ENCODE peak calls at places on chromosomes 13 and 19, in nine cellular contexts. One of them, this sample, is unnamed.

GRCh38 chr19:19595171-19595701 is 23.3 kb downstream of the PBX4 start:
- DNase-seq in fibroblast of lung: no peak
- DNase-seq in neural progenitor cell: no peak
- DNase-seq in HCT116: no peak
- DNase-seq in H1: no peak
- DNase-seq in astrocyte: no peak
- DNase-seq in PC-9: peak; percentile 70
- DNase-seq in GM23248: peak; percentile 62
- DNase-seq in DND-41: no peak
- DNase-seq in this sample: no peak

GRCh38 chr19:16794456-16794855 is 34.7 kb upstream of the SIN3B start:
- DNase-seq in fibroblast of lung: no peak
- DNase-seq in neural progenitor cell: no peak
- DNase-seq in HCT116: no peak
- DNase-seq in H1: no peak
- DNase-seq in astrocyte: no peak
- DNase-seq in PC-9: no peak
- DNase-seq in GM23248: no peak
- DNase-seq in DND-41: no peak
- DNase-seq in this sample: no peak

GRCh38 chr13:98251708-98252107 is 74.6 kb upstream of the RNF113B start:
- DNase-seq in fibroblast of lung: no peak
- DNase-seq in neural progenitor cell: no peak
- DNase-seq in HCT116: no peak
- DNase-seq in H1: no peak
- DNase-seq in astrocyte: no peak
- DNase-seq in PC-9: no peak
- DNase-seq in GM23248: no peak
- DNase-seq in DND-41: no peak
- DNase-seq in this sample: no peak

GRCh38 chr19:48553676-48554384 is 1.9 kb downstream of the SULT2B1 start:
- DNase-seq in fibroblast of lung: peak; percentile 60
- DNase-seq in neural progenitor cell: peak; percentile 48
- DNase-seq in HCT116: no peak
- DNase-seq in H1: no peak
- DNase-seq in astrocyte: peak; percentile 39
- DNase-seq in PC-9: peak; percentile 85
- DNase-seq in GM23248: peak; percentile 79
- DNase-seq in DND-41: no peak
- DNase-seq in this sample: peak; percentile 38

GRCh38 chr13:109275848-109276247 is 510.5 kb downstream of the IRS2 start:
- DNase-seq in fibroblast of lung: peak; percentile 48
- DNase-seq in neural progenitor cell: peak; percentile 60
- DNase-seq in HCT116: no peak
- DNase-seq in H1: no peak
- DNase-seq in astrocyte: no peak
- DNase-seq in PC-9: no peak
- DNase-seq in GM23248: peak; percentile 33
- DNase-seq in DND-41: no peak
- DNase-seq in this sample: no peak

GRCh38 chr19:2166741-2167738 is 3.3 kb downstream of the DOT1L start:
- DNase-seq in fibroblast of lung: peak; percentile 78
- DNase-seq in neural progenitor cell: no peak
- DNase-seq in HCT116: no peak
- DNase-seq in H1: no peak
- DNase-seq in astrocyte: peak; percentile 62
- DNase-seq in PC-9: peak; percentile 34
- DNase-seq in GM23248: peak; percentile 92
- DNase-seq in DND-41: no peak
- DNase-seq in this sample: peak; percentile 82

GRCh38 chr13:113474179-113474578 is 16.3 kb downstream of the DCUN1D2 start:
- DNase-seq in fibroblast of lung: no peak
- DNase-seq in neural progenitor cell: no peak
- DNase-seq in HCT116: no peak
- DNase-seq in H1: no peak
- DNase-seq in astrocyte: no peak
- DNase-seq in PC-9: no peak
- DNase-seq in GM23248: peak; percentile 23
- DNase-seq in DND-41: no peak
- DNase-seq in this sample: no peak

GRCh38 chr19:5578094-5578846 is 10.5 kb upstream of the TINCR start:
- DNase-seq in fibroblast of lung: no peak
- DNase-seq in neural progenitor cell: peak; percentile 85
- DNase-seq in HCT116: no peak
- DNase-seq in H1: peak; percentile 93
- DNase-seq in astrocyte: no peak
- DNase-seq in PC-9: peak; percentile 59
- DNase-seq in GM23248: peak; percentile 71
- DNase-seq in DND-41: peak; percentile 79
- DNase-seq in this sample: peak; percentile 38

GRCh38 chr13:39530996-39531395 is 72.0 kb downstream of the LHFPL6 start:
- DNase-seq in fibroblast of lung: peak; percentile 19
- DNase-seq in neural progenitor cell: no peak
- DNase-seq in HCT116: no peak
- DNase-seq in H1: no peak
- DNase-seq in astrocyte: no peak
- DNase-seq in PC-9: no peak
- DNase-seq in GM23248: peak; percentile 53
- DNase-seq in DND-41: no peak
- DNase-seq in this sample: no peak

GRCh38 chr19:33705090-33705847 is 83.5 kb downstream of the CHST8 start:
- DNase-seq in fibroblast of lung: no peak
- DNase-seq in neural progenitor cell: peak; percentile 36
- DNase-seq in HCT116: no peak
- DNase-seq in H1: no peak
- DNase-seq in astrocyte: no peak
- DNase-seq in PC-9: no peak
- DNase-seq in GM23248: no peak
- DNase-seq in DND-41: no peak
- DNase-seq in this sample: no peak

DNA sequence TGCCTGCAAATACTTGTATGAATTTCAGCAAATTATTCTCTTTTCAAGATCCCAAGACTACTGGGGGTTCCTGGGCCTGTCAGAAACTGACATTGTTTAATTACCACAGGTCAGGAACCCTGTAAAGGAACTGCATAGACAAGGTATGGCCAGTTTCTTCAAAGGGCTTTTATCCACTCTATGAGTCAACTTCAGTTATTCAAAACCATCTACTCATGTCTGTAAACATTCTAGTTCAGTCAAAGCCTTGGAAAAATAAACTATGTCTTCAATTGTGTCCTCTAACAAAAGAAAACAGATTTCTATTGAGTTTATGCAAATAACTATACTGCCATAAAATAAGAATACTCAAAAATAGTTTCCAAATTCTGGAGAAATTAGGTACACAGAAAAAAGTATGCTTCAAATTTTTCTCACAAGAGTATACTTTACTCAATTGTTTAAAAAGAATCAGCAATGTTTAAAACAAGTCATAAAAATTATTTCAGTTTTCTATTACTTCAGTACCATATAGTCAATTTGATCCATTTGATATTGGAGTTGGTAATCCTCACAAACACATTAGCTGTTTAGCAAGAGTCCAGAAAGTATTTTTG is 486.4 kb upstream of the PCDH20 start:
- DNase-seq in fibroblast of lung: no peak
- DNase-seq in neural progenitor cell: no peak
- DNase-seq in HCT116: no peak
- DNase-seq in H1: no peak
- DNase-seq in astrocyte: no peak
- DNase-seq in PC-9: no peak
- DNase-seq in GM23248: no peak
- DNase-seq in DND-41: no peak
- DNase-seq in this sample: no peak
- H2AFZ ChIP-seq in fibroblast of lung: no peak overlapping the region
- H2AFZ ChIP-seq in neural progenitor cell: no peak overlapping the region
- H2AFZ ChIP-seq in HCT116: no peak overlapping the region
- H2AFZ ChIP-seq in H1: no peak overlapping the region
- H2AFZ ChIP-seq in astrocyte: no peak overlapping the region
- H2AFZ ChIP-seq in PC-9: no peak overlapping the region
- H2AFZ ChIP-seq in GM23248: no peak overlapping the region
- H2AFZ ChIP-seq in DND-41: no peak overlapping the region
- H2AFZ ChIP-seq in this sample: no peak overlapping the region

DNA sequence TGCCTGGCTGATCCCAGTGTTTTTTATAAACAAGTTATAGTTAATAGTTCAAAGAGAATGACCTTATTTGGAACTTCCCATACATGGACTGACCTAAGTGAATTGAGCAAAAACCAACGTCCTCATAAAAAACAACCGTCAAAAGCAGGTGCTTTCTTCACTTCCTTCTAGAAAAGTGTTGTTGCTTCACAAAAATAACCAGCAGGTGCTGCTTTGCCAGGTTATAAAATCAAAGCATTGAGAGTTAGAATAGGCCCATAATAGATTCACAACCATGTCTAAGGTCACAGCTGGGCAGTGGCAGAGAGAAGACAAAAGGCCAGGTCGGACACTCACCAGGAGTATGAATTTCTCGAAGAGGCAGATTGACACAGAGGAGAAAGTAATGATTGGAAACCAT is 9.5 kb downstream of the RUBCNL start:
- DNase-seq in fibroblast of lung: no peak
- DNase-seq in neural progenitor cell: no peak
- DNase-seq in HCT116: no peak
- DNase-seq in H1: no peak
- DNase-seq in astrocyte: no peak
- DNase-seq in PC-9: no peak
- DNase-seq in GM23248: no peak
- DNase-seq in DND-41: no peak
- DNase-seq in this sample: no peak
- H3K27ac ChIP-seq in fibroblast of lung: no peak overlapping the region
- H3K27ac ChIP-seq in neural progenitor cell: no peak overlapping the region
- H3K27ac ChIP-seq in HCT116: no peak overlapping the region
- H3K27ac ChIP-seq in H1: no peak overlapping the region
- H3K27ac ChIP-seq in astrocyte: no peak overlapping the region
- H3K27ac ChIP-seq in PC-9: no peak overlapping the region
- H3K27ac ChIP-seq in GM23248: no peak overlapping the region
- H3K27ac ChIP-seq in DND-41: no peak overlapping the region
- H3K27ac ChIP-seq in this sample: no peak overlapping the region

GRCh38 chr19:30252214-30252613 is 120.0 kb upstream of the ZNF536 start:
- DNase-seq in fibroblast of lung: no peak
- DNase-seq in neural progenitor cell: no peak
- DNase-seq in HCT116: no peak
- DNase-seq in H1: no peak
- DNase-seq in astrocyte: no peak
- DNase-seq in PC-9: no peak
- DNase-seq in GM23248: no peak
- DNase-seq in DND-41: no peak
- DNase-seq in this sample: no peak

GRCh38 chr19:30255783-30256509 is 116.2 kb upstream of the ZNF536 start:
- DNase-seq in fibroblast of lung: no peak
- DNase-seq in neural progenitor cell: peak; percentile 68
- DNase-seq in HCT116: no peak
- DNase-seq in H1: no peak
- DNase-seq in astrocyte: no peak
- DNase-seq in PC-9: no peak
- DNase-seq in GM23248: no peak
- DNase-seq in DND-41: no peak
- DNase-seq in this sample: no peak

GRCh38 chr19:30254789-30255188 is 117.4 kb upstream of the ZNF536 start:
- DNase-seq in fibroblast of lung: no peak
- DNase-seq in neural progenitor cell: no peak
- DNase-seq in HCT116: no peak
- DNase-seq in H1: no peak
- DNase-seq in astrocyte: no peak
- DNase-seq in PC-9: no peak
- DNase-seq in GM23248: no peak
- DNase-seq in DND-41: no peak
- DNase-seq in this sample: no peak

GRCh38 chr19:30254214-30254613 is 118.0 kb upstream of the ZNF536 start:
- DNase-seq in fibroblast of lung: no peak
- DNase-seq in neural progenitor cell: no peak
- DNase-seq in HCT116: no peak
- DNase-seq in H1: no peak
- DNase-seq in astrocyte: no peak
- DNase-seq in PC-9: no peak
- DNase-seq in GM23248: peak; percentile 16
- DNase-seq in DND-41: no peak
- DNase-seq in this sample: no peak

DNA sequence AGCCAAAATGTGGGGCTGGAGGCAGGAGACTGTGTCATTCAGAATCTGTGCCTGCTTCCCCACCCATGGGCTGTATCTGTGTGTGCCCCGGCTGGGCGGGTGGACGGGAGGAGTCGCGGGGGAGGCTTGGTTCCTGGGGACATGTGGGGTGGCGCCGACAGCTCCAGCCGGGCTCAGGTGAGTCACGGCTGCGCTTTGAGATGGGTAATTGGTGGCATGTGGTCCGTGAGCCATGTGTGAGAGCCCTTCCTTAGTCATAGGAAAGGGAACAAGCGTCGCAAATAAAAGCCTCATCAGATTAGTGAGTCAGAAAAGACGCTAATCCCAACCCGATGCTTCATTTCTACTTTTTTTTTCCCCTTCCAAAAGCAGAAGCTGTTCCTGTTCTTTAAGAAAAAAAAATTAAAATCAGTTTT is 118.6 kb upstream of the ZNF536 start:
- DNase-seq in fibroblast of lung: no peak
- DNase-seq in neural progenitor cell: peak; percentile 42
- DNase-seq in HCT116: no peak
- DNase-seq in H1: no peak
- DNase-seq in astrocyte: no peak
- DNase-seq in PC-9: no peak
- DNase-seq in GM23248: peak; percentile 95
- DNase-seq in DND-41: no peak
- DNase-seq in this sample: no peak
- TF ChIP-seq EZH2 in fibroblast of lung: no peak
- TF ChIP-seq EZH2 in neural progenitor cell: no peak
- TF ChIP-seq EZH2 in HCT116: peak; percentile 84
- TF ChIP-seq EZH2 in H1: no peak
- TF ChIP-seq EZH2 in astrocyte: no peak
- TF ChIP-seq EZH2 in PC-9: no peak
- TF ChIP-seq EZH2 in GM23248: no peak
- TF ChIP-seq EZH2 in DND-41: no peak
- TF ChIP-seq EZH2 in this sample: no peak

DNA sequence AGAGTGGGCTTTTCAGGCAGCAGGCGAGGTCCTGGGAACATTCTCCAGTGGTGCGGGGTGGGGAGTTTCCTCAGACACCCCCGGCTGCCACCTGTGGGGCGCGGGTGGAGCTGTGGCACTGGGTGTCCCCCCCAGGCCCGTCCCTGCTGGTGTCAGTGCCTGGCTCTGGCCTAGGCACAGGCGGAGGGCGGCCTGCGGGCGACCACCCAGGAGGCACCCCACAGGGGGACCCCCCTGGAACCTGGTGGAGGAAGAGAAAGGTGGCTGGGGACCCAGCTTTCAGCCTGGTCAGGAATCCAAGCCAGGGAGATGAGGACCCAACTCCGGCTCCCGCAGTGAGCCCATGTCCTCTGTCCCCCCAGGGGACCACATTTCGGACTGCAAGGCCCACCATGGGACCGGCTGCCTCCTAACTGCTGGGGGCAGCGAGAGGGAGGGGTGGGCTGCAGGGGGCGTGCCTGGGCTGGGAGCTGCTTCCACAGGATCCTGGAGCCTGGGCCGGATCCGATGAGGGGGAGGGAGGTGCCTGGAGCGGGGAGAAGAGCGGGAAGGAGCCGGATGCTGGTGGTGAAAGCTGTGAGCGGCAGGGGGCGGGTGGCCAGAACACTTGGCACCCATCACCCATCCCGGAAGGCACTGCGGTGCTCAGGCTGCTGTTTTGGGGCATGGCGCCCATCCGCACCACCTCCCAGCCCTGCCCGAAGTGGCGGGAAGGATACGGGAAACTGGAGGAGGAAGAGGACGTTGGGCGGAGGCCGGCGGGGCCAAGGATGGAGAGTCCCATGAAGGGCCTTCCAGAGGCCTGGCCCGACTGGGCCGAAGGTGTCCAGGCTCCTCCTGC is 5.5 kb upstream of the CTXN1 start:
- DNase-seq in fibroblast of lung: no peak
- DNase-seq in neural progenitor cell: no peak
- DNase-seq in HCT116: no peak
- DNase-seq in H1: no peak
- DNase-seq in astrocyte: no peak
- DNase-seq in PC-9: no peak
- DNase-seq in GM23248: no peak
- DNase-seq in DND-41: no peak
- DNase-seq in this sample: no peak
- H2AFZ ChIP-seq in fibroblast of lung: no peak overlapping the region
- H2AFZ ChIP-seq in neural progenitor cell: no peak overlapping the region
- H2AFZ ChIP-seq in HCT116: no peak overlapping the region
- H2AFZ ChIP-seq in H1: no peak overlapping the region
- H2AFZ ChIP-seq in astrocyte: no peak overlapping the region
- H2AFZ ChIP-seq in PC-9: no peak overlapping the region
- H2AFZ ChIP-seq in GM23248: no peak overlapping the region
- H2AFZ ChIP-seq in DND-41: no peak overlapping the region
- H2AFZ ChIP-seq in this sample: no peak overlapping the region

This sample was measured in endothelial cell of umbilical vein.